ENCODE peak calls at places on chromosomes 3 and 15, in five cellular contexts. P is tibial artery, N is fibroblast of lung, Z is ovary, J is HFF-Myc. Q is an unnamed sample.

GRCh38 chr3:86929046-86929445 is 61.9 kb downstream of the VGLL3 start:
- DNase-seq in P (no peak), N (peak), Z (no peak), J (no peak), Q (no peak)

GRCh38 chr3:123804676-123805075 is 79.5 kb downstream of the MYLK start:
- DNase-seq in P (no peak), N (no peak), Z (no peak), J (no peak), Q (no peak)

GRCh38 chr3:143267984-143268383 is 148.4 kb downstream of the CHST2 start:
- DNase-seq in P (no peak), N (peak), Z (no peak), J (no peak), Q (no peak)

GRCh38 chr15:56817266-56817665 is 84.0 kb upstream of the ZNF280D start:
- DNase-seq in P (no peak), N (peak), Z (no peak), J (no peak), Q (no peak)

GRCh38 chr15:71338251-71338650 is 223.0 kb downstream of the THSD4 start:
- DNase-seq in P (no peak), N (peak), Z (no peak), J (no peak), Q (no peak)

GRCh38 chr3:25493786-25494185 is 65.7 kb downstream of the RARB start:
- DNase-seq in P (no peak), N (peak), Z (no peak), J (no peak), Q (peak)

GRCh38 chr3:47022540-47023161 is 43.2 kb downstream of the NBEAL2 start:
- DNase-seq in P (no peak), N (no peak), Z (no peak), J (no peak), Q (no peak)

GRCh38 chr3:37668831-37669610 is 192.7 kb upstream of the CTDSPL start:
- DNase-seq in P (peak), N (no peak), Z (no peak), J (no peak), Q (no peak)

GRCh38 chr3:58596828-58597518 is 19.8 kb upstream of the FAM107A start:
- DNase-seq in P (no peak), N (no peak), Z (no peak), J (no peak), Q (no peak)

GRCh38 chr15:64507293-64507802 is 47.0 kb downstream of the ZNF609 start:
- DNase-seq in P (peak), N (peak), Z (peak), J (no peak), Q (peak)

GRCh38 chr3:50251220-50251619 is 15.2 kb downstream of the GNAI2 start:
- DNase-seq in P (no peak), N (peak), Z (no peak), J (no peak), Q (peak)

GRCh38 chr15:33067456-33067855 is 127.1 kb downstream of the FMN1 start:
- DNase-seq in P (no peak), N (peak), Z (no peak), J (peak), Q (peak)

GRCh38 chr3:5197470-5198312 is 10.2 kb downstream of the EDEM1 start:
- DNase-seq in P (no peak), N (peak), Z (no peak), J (no peak), Q (no peak)

DNA sequence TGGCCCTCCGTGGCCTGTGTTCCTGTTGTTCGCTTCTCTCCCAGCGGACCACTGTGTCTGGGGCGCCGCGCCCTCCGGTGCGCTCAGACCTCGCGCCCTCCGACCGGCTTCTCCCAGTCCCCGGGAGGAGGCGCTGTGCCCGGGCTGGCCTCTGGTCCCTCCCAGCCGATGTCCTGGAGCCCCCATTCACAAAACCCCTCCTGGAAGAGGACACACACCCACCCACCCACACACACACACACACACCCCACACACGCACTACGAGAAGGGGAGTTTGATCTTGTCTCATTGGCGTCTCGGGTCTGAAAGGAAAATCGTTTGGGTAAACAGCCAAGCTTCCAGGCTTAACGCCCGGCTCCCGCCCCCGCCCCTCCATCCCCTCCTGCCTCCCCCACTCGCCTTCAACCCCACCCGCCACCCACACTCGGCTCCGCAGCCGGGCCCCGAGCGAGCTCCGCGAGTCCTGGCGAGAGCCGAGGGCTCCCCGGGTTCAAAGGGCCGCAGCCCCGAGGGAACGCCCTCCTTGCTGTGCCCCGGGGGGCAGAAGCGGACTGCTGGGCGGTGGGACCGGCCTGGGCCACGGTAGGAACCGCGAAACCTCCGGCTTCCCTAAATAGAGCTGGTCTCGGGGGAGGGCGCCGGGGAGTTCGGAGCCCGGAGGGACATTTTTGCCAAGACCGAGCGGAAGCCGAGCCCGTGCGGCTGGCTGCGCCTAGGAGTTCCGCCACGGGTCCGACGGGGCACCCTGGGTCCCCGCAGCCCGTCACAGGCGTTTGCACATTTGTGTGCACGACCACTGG is 23.6 kb downstream of the NR2F2 start:
- DNase-seq in P (peak), N (peak), Z (peak), J (no peak), Q (no peak)
- TF ChIP-seq CTCF in P (peak), N (peak), Z (peak), J (peak), Q (peak)

GRCh38 chr15:73685561-73685960 is 1.4 kb downstream of the CD276 start:
- DNase-seq in P (peak), N (no peak), Z (no peak), J (no peak), Q (no peak)
- H3K4me3 ChIP-seq in P (peak), N (peak), Z (peak), J (peak), Q (peak)

GRCh38 chr3:94001191-94001590 is 21.2 kb downstream of the ARL13B start:
- DNase-seq in P (no peak), N (no peak), Z (no peak), J (no peak), Q (no peak)

GRCh38 chr3:94001825-94002495 is 22.0 kb downstream of the ARL13B start:
- DNase-seq in P (no peak), N (no peak), Z (no peak), J (no peak), Q (no peak)

GRCh38 chr3:94008253-94008652 is 20.1 kb downstream of the STX19 start:
- DNase-seq in P (no peak), N (no peak), Z (no peak), J (no peak), Q (no peak)

GRCh38 chr3:94009612-94010011 is 18.8 kb downstream of the STX19 start:
- DNase-seq in P (no peak), N (no peak), Z (no peak), J (no peak), Q (no peak)

GRCh38 chr3:94004301-94004910 is 24.0 kb downstream of the STX19 start:
- DNase-seq in P (no peak), N (peak), Z (no peak), J (peak), Q (peak)
- TF ChIP-seq CTCF in P (peak), N (peak), Z (peak), J (peak), Q (peak)

GRCh38 chr3:139264375-139264774 is 79.4 kb upstream of the MRPS22 start:
- DNase-seq in P (no peak), N (no peak), Z (no peak), J (no peak), Q (no peak)
- H3K4me3 ChIP-seq in P (no peak), N (no peak), Z (no peak), J (no peak), Q (no peak)

DNA sequence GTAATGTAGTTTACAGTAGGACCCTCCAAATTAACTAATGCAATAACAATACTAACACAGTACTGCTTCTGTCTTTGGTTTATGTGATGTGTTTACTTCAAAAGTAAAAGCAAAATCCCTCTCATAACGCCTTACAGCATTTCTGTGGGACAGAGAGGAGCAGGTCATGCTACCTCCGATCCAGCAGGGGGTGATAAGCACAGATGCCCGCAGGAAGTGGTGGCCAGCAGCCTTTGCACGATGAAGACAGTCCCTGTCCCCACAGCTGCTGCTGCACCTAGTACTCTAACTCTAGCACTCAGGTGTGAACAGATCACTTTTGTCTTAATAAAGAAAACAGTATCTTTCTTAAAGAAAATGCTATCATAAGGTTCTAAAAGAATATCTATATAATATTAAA is 38.3 kb downstream of the ANO10 start:
- DNase-seq in P (no peak), N (no peak), Z (no peak), J (no peak), Q (no peak)
- TF ChIP-seq CTCF in P (no peak), N (no peak), Z (no peak), J (peak), Q (no peak)

DNA sequence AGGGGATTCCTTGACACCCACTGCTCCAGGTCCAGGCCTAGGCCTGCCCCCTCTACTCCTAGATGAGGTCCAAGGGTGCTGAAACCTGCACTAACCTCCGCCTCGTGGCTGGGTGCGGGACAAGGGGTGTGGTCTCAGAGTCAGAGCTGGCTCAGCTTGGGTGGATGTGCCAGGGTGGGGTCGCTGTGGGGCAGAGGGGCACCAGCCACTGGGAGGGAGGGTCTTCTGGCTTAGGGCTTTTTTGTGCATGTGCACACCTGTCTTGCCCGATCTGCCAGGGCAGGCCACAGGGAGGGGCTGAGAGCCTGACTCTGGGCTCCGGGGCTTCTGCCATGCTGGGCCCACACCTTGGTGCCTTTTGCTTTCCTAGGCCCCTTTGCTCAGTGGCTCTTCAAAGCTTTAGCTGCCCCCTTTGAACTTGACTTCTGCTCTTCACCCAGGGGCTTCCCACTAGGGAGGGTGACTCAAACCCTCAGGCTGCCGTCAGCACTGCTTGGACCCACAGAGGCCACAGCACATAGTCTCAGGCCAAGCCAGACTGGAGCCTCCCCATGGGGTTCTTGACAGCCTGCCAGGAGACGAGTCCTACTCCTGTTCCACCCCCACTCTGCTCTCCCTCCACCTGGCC is 73.0 kb downstream of the KLF13 start:
- DNase-seq in P (no peak), N (peak), Z (no peak), J (no peak), Q (no peak)
- H3K4me3 ChIP-seq in P (no peak), N (no peak), Z (no peak), J (no peak), Q (no peak)

DNA sequence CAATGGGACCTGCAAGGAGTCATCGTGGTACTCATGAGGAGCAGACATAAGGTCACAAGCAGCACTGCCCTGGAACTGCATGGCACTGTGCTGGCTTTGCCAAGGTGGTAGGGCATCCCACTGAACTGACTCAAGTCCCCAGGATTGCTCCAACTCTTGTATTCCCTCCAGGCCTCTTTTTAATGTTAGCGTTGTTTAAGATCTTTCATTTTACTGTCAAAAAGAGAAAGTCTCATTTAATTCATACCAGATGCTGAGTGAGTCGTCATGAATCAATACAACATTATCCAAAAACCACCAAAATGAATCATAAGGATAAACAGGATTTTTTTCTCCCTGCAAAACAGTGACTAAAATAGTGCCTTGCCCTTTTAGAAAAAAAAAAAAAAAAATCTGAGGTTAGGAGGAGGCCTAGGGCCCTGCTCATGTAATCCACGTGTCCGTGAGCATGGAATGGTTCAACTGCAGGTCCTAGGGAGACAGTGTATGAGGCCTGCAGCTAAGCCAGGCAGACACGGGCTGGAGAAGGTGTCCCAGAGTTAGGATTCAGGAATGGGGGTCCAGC is 36.7 kb upstream of the BLM start:
- DNase-seq in P (peak), N (peak), Z (no peak), J (peak), Q (peak)
- TF ChIP-seq CTCF in P (no peak), N (no peak), Z (no peak), J (no peak), Q (no peak)

GRCh38 chr3:103818800-103819199 is 1384.0 kb downstream of the ZPLD1 start:
- DNase-seq in P (no peak), N (no peak), Z (no peak), J (no peak), Q (no peak)

GRCh38 chr3:103810167-103810566 is 1375.4 kb downstream of the ZPLD1 start:
- DNase-seq in P (no peak), N (no peak), Z (no peak), J (no peak), Q (no peak)

DNA sequence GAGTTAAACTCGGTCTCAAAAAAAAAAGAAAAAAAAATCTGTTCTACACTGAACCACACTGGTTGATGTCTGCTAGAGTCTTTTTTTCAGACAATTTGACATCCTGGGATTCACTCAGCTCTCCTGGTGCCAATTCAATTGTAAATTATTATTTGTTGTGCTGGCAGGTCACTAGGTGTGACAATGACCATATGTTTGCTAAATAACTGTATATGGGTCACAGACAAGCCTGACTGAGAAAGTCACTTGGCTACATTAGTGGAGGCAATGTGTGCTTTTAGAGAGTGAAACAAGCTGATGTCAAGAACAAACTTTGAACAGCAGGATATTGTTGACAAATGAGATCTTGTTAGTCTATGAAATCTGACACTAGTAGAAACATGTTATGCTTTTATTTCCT is 1379.1 kb downstream of the ZPLD1 start:
- DNase-seq in P (no peak), N (no peak), Z (no peak), J (no peak), Q (no peak)
- H3K4me3 ChIP-seq in P (no peak), N (no peak), Z (no peak), J (no peak), Q (no peak)

GRCh38 chr3:196432137-196432879 is at the start of gene UBXN7:
- DNase-seq in P (peak), N (peak), Z (peak), J (peak), Q (peak)
- TF ChIP-seq CTCF in P (no peak), N (no peak), Z (no peak), J (no peak), Q (no peak)

GRCh38 chr3:127091376-127091775 is 101.6 kb upstream of the PRR23E start:
- DNase-seq in P (no peak), N (no peak), Z (no peak), J (no peak), Q (no peak)
- H3K4me3 ChIP-seq in P (no peak), N (no peak), Z (no peak), J (no peak), Q (no peak)